ENCODE peak calls at places on chromosome X, in four cellular contexts. L, U, H and A are unnamed samples.

GRCh38 chrX:85111347-85111746 is 107.7 kb downstream of the APOOL start:
- DNase-seq in L (no peak), U (no peak), H (peak), A (no peak)

GRCh38 chrX:750263-750662 is 119.7 kb downstream of the SHOX start:
- DNase-seq in L (no peak), U (no peak), H (no peak), A (no peak)

GRCh38 chrX:126137899-126138298 is 28.2 kb downstream of the DCAF12L2 start:
- DNase-seq in L (no peak), U (no peak), H (no peak), A (no peak)

GRCh38 chrX:110004210-110004609 is 1.3 kb downstream of the TMEM164 start:
- DNase-seq in L (no peak), U (no peak), H (no peak), A (no peak)

GRCh38 chrX:44428989-44429627 is 85.6 kb upstream of the EFHC2 start:
- DNase-seq in L (no peak), U (no peak), H (no peak), A (no peak)

GRCh38 chrX:1462596-1463251 is 10.0 kb upstream of the ASMTL start:
- DNase-seq in L (no peak), U (peak), H (no peak), A (no peak)

GRCh38 chrX:46758163-46758955 is 559 bp downstream of the SLC9A7 start:
- DNase-seq in L (no peak), U (peak), H (peak), A (no peak)

GRCh38 chrX:154738013-154738738 is 12.7 kb downstream of the GAB3 start:
- DNase-seq in L (no peak), U (peak), H (no peak), A (no peak)

GRCh38 chrX:128676651-128677050 is 624.4 kb upstream of the ACTRT1 start:
- DNase-seq in L (no peak), U (no peak), H (no peak), A (no peak)

GRCh38 chrX:19382500-19383145 is 38.9 kb downstream of the PDHA1 start:
- DNase-seq in L (no peak), U (peak), H (peak), A (no peak)

GRCh38 chrX:37060999-37061398 is 52.8 kb downstream of the FAM47C start:
- DNase-seq in L (no peak), U (no peak), H (no peak), A (no peak)

GRCh38 chrX:16695079-16695676 is 17.3 kb downstream of the CTPS2 start:
- DNase-seq in L (no peak), U (peak), H (peak), A (no peak)